ENCODE peak calls at places on chromosomes 16 and 17, in eight cellular contexts. A is PC-9; J is stimulated activated CD4-positive, alpha-beta T cell treated with anti-CD3 and anti-CD28 coated beads, Interleukin-4, amount 100 ng/mL, for 4 hours; I is cardiac septum; M is T-helper 9 cell; Q is fibroblast of the aortic adventitia; E is NCI-H226; S is mesothelial cell of epicardium. B is an unnamed sample.

GRCh38 chr17:10305336-10306096 is 67.3 kb downstream of the MYH13 start:
- DNase-seq in A (no peak), J (no peak), I (no peak), M (no peak), Q (no peak), E (no peak), S (no peak), B (peak)

GRCh38 chr16:70252355-70252988 is 732 bp upstream of the EXOSC6 start:
- DNase-seq in A (no peak), J (no peak), I (no peak), M (no peak), Q (peak), E (no peak), S (no peak), B (peak)

GRCh38 chr16:3618782-3619166 is 7.4 kb upstream of the SLX4 start:
- DNase-seq in A (peak), J (no peak), I (no peak), M (no peak), Q (no peak), E (peak), S (no peak), B (peak)

GRCh38 chr16:66332599-66332998 is 33.9 kb upstream of the CDH5 start:
- DNase-seq in A (no peak), J (no peak), I (no peak), M (no peak), Q (no peak), E (no peak), S (no peak), B (no peak)

GRCh38 chr16:86300746-86301480 is 209.4 kb upstream of the FOXF1 start:
- DNase-seq in A (no peak), J (no peak), I (no peak), M (no peak), Q (no peak), E (no peak), S (no peak), B (peak)

GRCh38 chr17:76485569-76485968 is 15.7 kb downstream of the RHBDF2 start:
- DNase-seq in A (no peak), J (no peak), I (no peak), M (no peak), Q (no peak), E (no peak), S (no peak), B (no peak)

GRCh38 chr16:47196457-47196856 is 52.7 kb upstream of the NETO2 start:
- DNase-seq in A (no peak), J (no peak), I (no peak), M (no peak), Q (no peak), E (no peak), S (no peak), B (no peak)

GRCh38 chr16:29302976-29303375 is 103.5 kb downstream of the NPIPB11 start:
- DNase-seq in A (no peak), J (no peak), I (no peak), M (no peak), Q (no peak), E (no peak), S (no peak), B (no peak)

GRCh38 chr17:4038076-4038475 is 73.8 kb upstream of the ATP2A3 start:
- DNase-seq in A (no peak), J (no peak), I (no peak), M (no peak), Q (no peak), E (no peak), S (no peak), B (no peak)

GRCh38 chr16:77375396-77375795 is 59.4 kb downstream of the ADAMTS18 start:
- DNase-seq in A (no peak), J (no peak), I (no peak), M (no peak), Q (no peak), E (no peak), S (no peak), B (no peak)

GRCh38 chr16:51151435-51151950 is 423 bp upstream of the SALL1 start:
- DNase-seq in A (no peak), J (no peak), I (peak), M (no peak), Q (peak), E (no peak), S (no peak), B (no peak)

GRCh38 chr16:88646345-88647034 is 4.4 kb downstream of the CYBA start:
- DNase-seq in A (no peak), J (no peak), I (no peak), M (no peak), Q (no peak), E (no peak), S (no peak), B (no peak)

GRCh38 chr16:2184346-2184745 is 12.1 kb downstream of the CASKIN1 start:
- DNase-seq in A (no peak), J (no peak), I (no peak), M (no peak), Q (no peak), E (no peak), S (no peak), B (no peak)

GRCh38 chr17:77649717-77650211 is 308.7 kb upstream of the TNRC6C start:
- DNase-seq in A (no peak), J (no peak), I (no peak), M (no peak), Q (peak), E (no peak), S (no peak), B (peak)

GRCh38 chr17:42673885-42674754 is 2.7 kb downstream of the PLEKHH3 start:
- DNase-seq in A (no peak), J (no peak), I (no peak), M (no peak), Q (peak), E (peak), S (no peak), B (no peak)